ENCODE peak calls at places on chromosomes 5 and 9, in four cellular contexts. Y is CD8-positive, alpha-beta memory T cell; H is right cardiac atrium; D is OCI-LY7. K is an unnamed sample.

GRCh38 chr9:120603601-120604000 is 23.6 kb upstream of the CDK5RAP2 start:
- DNase-seq in Y (no peak), H (no peak), D (no peak), K (no peak)

GRCh38 chr9:114278881-114279570 is 43.9 kb upstream of the ORM1 start:
- DNase-seq in Y (peak; percentile 11), H (peak; percentile 33), D (no peak), K (no peak)

GRCh38 chr5:113663879-113664278 is 150.4 kb downstream of the YTHDC2 start:
- DNase-seq in Y (peak; percentile 50), H (peak; percentile 47), D (peak; percentile 37), K (peak; percentile 32)

GRCh38 chr5:177426566-177427210 is at the start of gene GRK6:
- DNase-seq in Y (peak; percentile 85), H (peak; percentile 41), D (peak; percentile 81), K (no peak)

GRCh38 chr5:115389799-115390382 is 93.4 kb upstream of the CCDC112 start:
- DNase-seq in Y (no peak), H (no peak), D (peak; percentile 8), K (no peak)

GRCh38 chr9:37182718-37183117 is 62.3 kb downstream of the ZCCHC7 start:
- DNase-seq in Y (no peak), H (no peak), D (no peak), K (no peak)

GRCh38 chr5:65876496-65876895 is 49.9 kb upstream of the ERBIN start:
- DNase-seq in Y (no peak), H (no peak), D (no peak), K (no peak)

GRCh38 chr5:31194892-31195291 is 1.4 kb downstream of the CDH6 start:
- DNase-seq in Y (no peak), H (no peak), D (no peak), K (no peak)

GRCh38 chr5:170302729-170303501 is 5.3 kb upstream of the LCP2 start:
- DNase-seq in Y (peak; percentile 85), H (peak; percentile 65), D (peak; percentile 82), K (peak; percentile 93)

GRCh38 chr5:119218830-119219782 is 136.7 kb upstream of the TNFAIP8 start:
- DNase-seq in Y (no peak), H (no peak), D (no peak), K (no peak)

GRCh38 chr5:144273232-144274027 is 102.8 kb downstream of the KCTD16 start:
- DNase-seq in Y (no peak), H (no peak), D (no peak), K (no peak)

GRCh38 chr9:114552716-114553115 is 34.9 kb upstream of the ATP6V1G1 start:
- DNase-seq in Y (no peak), H (no peak), D (no peak), K (no peak)

GRCh38 chr5:128403350-128403749 is 134.7 kb downstream of the FBN2 start:
- DNase-seq in Y (no peak), H (no peak), D (no peak), K (no peak)

GRCh38 chr5:45038366-45038987 is 229.7 kb downstream of the MRPS30 start:
- DNase-seq in Y (no peak), H (no peak), D (peak; percentile 19), K (peak; percentile 37)

GRCh38 chr9:120863833-120864232 is 13.2 kb downstream of the PHF19 start:
- DNase-seq in Y (peak; percentile 32), H (no peak), D (no peak), K (no peak)

GRCh38 chr5:107248065-107248695 is 422.6 kb downstream of the EFNA5 start:
- DNase-seq in Y (no peak), H (peak; percentile 48), D (peak; percentile 62), K (peak; percentile 45)

DNA sequence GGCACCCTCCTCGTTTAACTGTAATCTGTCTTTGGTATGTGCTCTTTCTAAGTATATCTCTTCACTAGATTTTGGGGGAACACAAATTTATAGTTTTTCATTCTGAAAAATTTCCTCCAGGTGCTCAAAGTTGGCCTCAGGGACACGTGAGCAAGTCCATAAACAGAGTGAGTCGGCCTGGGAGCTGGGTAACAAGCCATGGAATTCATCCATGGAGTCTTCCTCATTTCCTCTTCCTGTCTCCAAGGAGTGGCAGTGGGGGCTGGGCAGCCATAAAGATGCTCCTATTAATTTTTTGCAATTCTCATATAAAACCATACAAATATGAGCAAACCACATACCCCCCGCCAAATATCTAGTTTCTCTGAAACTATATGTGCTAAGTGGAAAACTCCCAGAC is 136.6 kb upstream of the OTULINL start:
- DNase-seq in Y (no peak), H (no peak), D (no peak), K (no peak)
- H3K4me3 ChIP-seq in Y (no peak overlapping the region), H (no peak overlapping the region), D (no peak overlapping the region), K (no peak overlapping the region)

GRCh38 chr5:61047346-61047745 is 102.3 kb downstream of the NDUFAF2 start:
- DNase-seq in Y (no peak), H (no peak), D (no peak), K (no peak)
- H3K4me3 ChIP-seq in Y (no peak overlapping the region), H (no peak overlapping the region), D (no peak overlapping the region), K (no peak overlapping the region)

DNA sequence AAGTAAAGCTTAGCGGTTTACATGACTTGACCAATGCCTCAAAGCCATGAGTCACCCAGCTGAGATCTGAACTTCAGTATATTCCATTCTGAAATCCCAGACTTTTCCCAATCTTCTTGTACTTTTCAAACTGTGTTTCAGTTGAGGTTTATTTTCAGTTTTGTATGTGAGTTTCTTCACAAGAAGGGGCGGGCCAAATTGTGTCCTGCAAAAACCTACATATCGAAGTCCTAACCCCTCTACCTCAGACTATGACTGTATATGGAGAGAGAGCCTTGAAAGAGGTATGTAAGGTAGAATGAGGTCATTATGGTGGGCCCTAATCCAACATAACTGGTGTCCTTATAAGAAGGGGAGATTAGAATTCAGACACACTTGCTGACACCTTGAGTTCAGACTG is 665 bp upstream of the TLR4 start:
- DNase-seq in Y (no peak), H (no peak), D (no peak), K (no peak)
- H3K4me3 ChIP-seq in Y (no peak overlapping the region), H (no peak overlapping the region), D (peak overlapping the region; percentile 74), K (no peak overlapping the region)

DNA sequence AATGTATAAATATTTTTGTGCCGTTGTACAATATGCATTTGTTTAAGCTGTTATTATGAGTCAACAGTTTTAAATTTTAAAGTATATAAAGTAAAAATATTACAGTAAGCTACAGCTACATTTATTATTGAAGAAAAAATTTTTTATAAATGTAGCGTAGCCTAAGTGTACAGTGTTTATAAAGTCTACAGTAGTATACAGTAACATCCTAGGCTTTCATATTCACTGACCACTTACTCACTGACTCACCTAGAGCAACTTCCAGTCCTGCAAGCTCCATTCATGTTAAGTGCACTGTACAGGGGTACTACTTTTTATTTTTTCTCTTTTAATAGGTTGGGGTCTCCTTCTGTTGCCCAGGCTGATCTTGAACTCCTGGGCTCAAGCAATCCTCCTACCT is 30.6 kb downstream of the SIL1 start:
- DNase-seq in Y (no peak), H (no peak), D (no peak), K (no peak)
- H3K4me3 ChIP-seq in Y (no peak overlapping the region), H (no peak overlapping the region), D (no peak overlapping the region), K (no peak overlapping the region)

DNA sequence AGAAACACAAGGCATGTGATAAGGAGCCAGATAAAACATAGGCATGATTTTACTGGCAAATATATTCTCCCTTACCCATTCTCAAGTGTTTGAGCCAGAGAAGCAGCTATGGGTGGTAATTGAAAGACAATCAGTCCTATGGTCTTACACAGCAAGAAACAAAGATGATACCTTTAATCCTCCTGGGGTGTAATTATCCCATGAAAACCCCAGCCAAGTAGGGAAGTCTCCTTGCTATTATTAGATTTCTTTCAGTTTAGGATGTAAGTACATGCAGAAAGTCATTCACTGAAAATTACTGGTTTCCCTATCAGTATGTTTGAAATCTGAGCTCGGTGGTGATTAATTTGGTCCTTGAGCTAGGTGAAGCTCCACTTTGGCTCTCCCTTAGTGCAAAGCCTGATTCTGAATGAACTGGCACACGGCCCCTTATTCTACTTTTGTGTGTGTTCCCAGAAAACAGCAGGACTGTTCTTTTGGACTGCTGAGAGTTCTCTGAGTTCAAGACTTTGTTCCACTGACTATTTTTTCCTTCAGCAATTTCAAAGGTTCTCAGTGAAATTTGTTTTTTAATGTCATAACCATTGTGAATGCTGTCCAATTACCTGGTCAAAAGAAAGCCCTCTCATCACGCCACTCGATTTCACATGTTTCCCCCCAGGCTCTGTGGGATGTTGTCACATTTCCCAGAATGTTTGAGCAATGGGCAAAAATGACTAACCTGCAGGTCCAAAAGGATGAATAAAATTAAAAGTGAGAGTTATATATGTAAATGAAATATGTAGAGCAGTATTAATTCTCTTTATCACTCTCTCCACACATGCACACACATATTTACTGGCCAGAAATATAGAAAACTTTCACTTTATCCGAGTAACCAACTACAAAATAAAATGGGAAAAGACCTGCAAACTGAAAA is 343.0 kb downstream of the RAB3C start:
- DNase-seq in Y (no peak), H (no peak), D (no peak), K (no peak)
- H3K4me3 ChIP-seq in Y (no peak overlapping the region), H (no peak overlapping the region), D (no peak overlapping the region), K (no peak overlapping the region)

DNA sequence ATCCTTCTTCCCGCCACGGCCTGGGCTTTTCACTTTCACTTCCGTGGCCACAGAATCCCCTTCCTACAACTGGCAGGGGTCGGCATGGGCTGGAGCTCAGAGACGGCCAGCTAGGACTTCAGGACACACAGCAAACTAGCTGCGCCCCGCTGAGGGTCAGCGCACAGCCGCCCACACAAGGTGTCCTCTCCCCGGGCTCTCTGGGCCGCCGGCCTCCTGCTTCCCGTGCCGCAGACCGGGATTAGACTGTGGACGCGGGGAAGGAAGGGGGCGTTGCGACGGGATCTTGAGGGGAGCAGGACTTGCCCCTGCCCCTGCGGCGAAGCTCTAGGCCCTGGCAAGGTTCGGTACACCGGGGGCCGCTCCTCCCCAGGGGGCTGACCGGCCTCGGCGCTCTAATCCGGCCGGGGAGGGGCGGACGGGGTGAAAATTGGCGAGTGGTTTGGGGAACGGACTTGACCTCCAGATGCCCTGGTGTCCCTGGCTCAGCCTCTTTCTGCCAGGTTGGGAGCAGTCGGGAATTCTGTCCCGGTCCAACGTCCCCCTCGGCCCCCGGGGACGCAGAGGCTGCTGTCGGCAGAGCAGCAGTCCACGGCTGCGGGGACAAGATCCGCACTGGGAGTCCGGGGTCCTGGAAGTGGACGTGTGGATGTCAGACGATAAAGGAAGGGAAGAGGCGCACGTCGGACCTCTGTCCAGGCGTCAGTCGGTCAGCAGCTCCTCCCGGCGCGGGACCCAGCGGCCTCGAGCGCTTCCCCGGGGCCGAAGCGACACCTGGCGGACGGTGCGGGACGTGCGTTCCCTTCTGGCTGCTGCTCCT is 1.8 kb upstream of the CNTFR start:
- DNase-seq in Y (peak; percentile 76), H (peak; percentile 88), D (peak; percentile 63), K (peak; percentile 33)
- H3K4me3 ChIP-seq in Y (peak overlapping the region; percentile 66), H (peak overlapping the region; percentile 18), D (no peak overlapping the region), K (no peak overlapping the region)

GRCh38 chr5:88827997-88828396 is 55.0 kb downstream of the MEF2C start:
- DNase-seq in Y (no peak), H (no peak), D (no peak), K (peak; percentile 71)
- H3K4me3 ChIP-seq in Y (no peak overlapping the region), H (no peak overlapping the region), D (no peak overlapping the region), K (no peak overlapping the region)

K was measured in Jurkat, Clone E6-1.